ENCODE peak calls at places on chromosome 12, in eight cellular contexts. One of them, this sample, is unnamed.

GRCh38 chr12:121524196-121524930 is 56.5 kb downstream of the KDM2B start:
- DNase-seq in fibroblast of the aortic adventitia: no peak
- DNase-seq in activated CD8-positive, alpha-beta T cell treated with anti-CD3 and anti-CD28 coated beads for 36 hours: no peak
- DNase-seq in stomach: no peak
- DNase-seq in Calu3: no peak
- DNase-seq in CD4-positive, alpha-beta T cell: no peak
- DNase-seq in heart left ventricle: no peak
- DNase-seq in transverse colon: no peak
- DNase-seq in this sample: no peak

GRCh38 chr12:29754235-29755189 is 29.2 kb downstream of the TMTC1 start:
- DNase-seq in fibroblast of the aortic adventitia: peak; percentile 23
- DNase-seq in activated CD8-positive, alpha-beta T cell treated with anti-CD3 and anti-CD28 coated beads for 36 hours: no peak
- DNase-seq in stomach: no peak
- DNase-seq in Calu3: no peak
- DNase-seq in CD4-positive, alpha-beta T cell: no peak
- DNase-seq in heart left ventricle: no peak
- DNase-seq in transverse colon: no peak
- DNase-seq in this sample: no peak

GRCh38 chr12:52633383-52633782 is 15.0 kb upstream of the KRT73 start:
- DNase-seq in fibroblast of the aortic adventitia: no peak
- DNase-seq in activated CD8-positive, alpha-beta T cell treated with anti-CD3 and anti-CD28 coated beads for 36 hours: peak; percentile 34
- DNase-seq in stomach: no peak
- DNase-seq in Calu3: no peak
- DNase-seq in CD4-positive, alpha-beta T cell: no peak
- DNase-seq in heart left ventricle: no peak
- DNase-seq in transverse colon: no peak
- DNase-seq in this sample: no peak

GRCh38 chr12:253116-253831 is 9.4 kb downstream of the SLC6A13 start:
- DNase-seq in fibroblast of the aortic adventitia: no peak
- DNase-seq in activated CD8-positive, alpha-beta T cell treated with anti-CD3 and anti-CD28 coated beads for 36 hours: no peak
- DNase-seq in stomach: no peak
- DNase-seq in Calu3: no peak
- DNase-seq in CD4-positive, alpha-beta T cell: no peak
- DNase-seq in heart left ventricle: no peak
- DNase-seq in transverse colon: no peak
- DNase-seq in this sample: no peak

GRCh38 chr12:66662729-66663128 is 16.1 kb downstream of the GRIP1 start:
- DNase-seq in fibroblast of the aortic adventitia: peak; percentile 21
- DNase-seq in activated CD8-positive, alpha-beta T cell treated with anti-CD3 and anti-CD28 coated beads for 36 hours: no peak
- DNase-seq in stomach: no peak
- DNase-seq in Calu3: no peak
- DNase-seq in CD4-positive, alpha-beta T cell: no peak
- DNase-seq in heart left ventricle: no peak
- DNase-seq in transverse colon: no peak
- DNase-seq in this sample: no peak

GRCh38 chr12:67271976-67272375 is 2.8 kb downstream of the CAND1 start:
- DNase-seq in fibroblast of the aortic adventitia: peak; percentile 28
- DNase-seq in activated CD8-positive, alpha-beta T cell treated with anti-CD3 and anti-CD28 coated beads for 36 hours: no peak
- DNase-seq in stomach: no peak
- DNase-seq in Calu3: no peak
- DNase-seq in CD4-positive, alpha-beta T cell: no peak
- DNase-seq in heart left ventricle: no peak
- DNase-seq in transverse colon: no peak
- DNase-seq in this sample: no peak

GRCh38 chr12:770474-770873 is 18.1 kb downstream of the WNK1 start:
- DNase-seq in fibroblast of the aortic adventitia: no peak
- DNase-seq in activated CD8-positive, alpha-beta T cell treated with anti-CD3 and anti-CD28 coated beads for 36 hours: no peak
- DNase-seq in stomach: no peak
- DNase-seq in Calu3: no peak
- DNase-seq in CD4-positive, alpha-beta T cell: no peak
- DNase-seq in heart left ventricle: no peak
- DNase-seq in transverse colon: no peak
- DNase-seq in this sample: no peak

GRCh38 chr12:32039917-32040575 is 66.6 kb upstream of the BICD1 start:
- DNase-seq in fibroblast of the aortic adventitia: peak; percentile 19
- DNase-seq in activated CD8-positive, alpha-beta T cell treated with anti-CD3 and anti-CD28 coated beads for 36 hours: no peak
- DNase-seq in stomach: no peak
- DNase-seq in Calu3: no peak
- DNase-seq in CD4-positive, alpha-beta T cell: no peak
- DNase-seq in heart left ventricle: no peak
- DNase-seq in transverse colon: no peak
- DNase-seq in this sample: no peak

GRCh38 chr12:630656-631632 is 32.3 kb downstream of the NINJ2 start:
- DNase-seq in fibroblast of the aortic adventitia: no peak
- DNase-seq in activated CD8-positive, alpha-beta T cell treated with anti-CD3 and anti-CD28 coated beads for 36 hours: peak; percentile 82
- DNase-seq in stomach: peak; percentile 72
- DNase-seq in Calu3: no peak
- DNase-seq in CD4-positive, alpha-beta T cell: peak; percentile 59
- DNase-seq in heart left ventricle: peak; percentile 62
- DNase-seq in transverse colon: peak; percentile 84
- DNase-seq in this sample: peak; percentile 80

GRCh38 chr12:82527165-82527780 is 159.4 kb upstream of the TMTC2 start:
- DNase-seq in fibroblast of the aortic adventitia: peak; percentile 74
- DNase-seq in activated CD8-positive, alpha-beta T cell treated with anti-CD3 and anti-CD28 coated beads for 36 hours: peak; percentile 20
- DNase-seq in stomach: no peak
- DNase-seq in Calu3: peak; percentile 62
- DNase-seq in CD4-positive, alpha-beta T cell: no peak
- DNase-seq in heart left ventricle: no peak
- DNase-seq in transverse colon: peak; percentile 12
- DNase-seq in this sample: peak; percentile 34

GRCh38 chr12:51797301-51797700 is 51.2 kb downstream of the FIGNL2 start:
- DNase-seq in fibroblast of the aortic adventitia: no peak
- DNase-seq in activated CD8-positive, alpha-beta T cell treated with anti-CD3 and anti-CD28 coated beads for 36 hours: no peak
- DNase-seq in stomach: no peak
- DNase-seq in Calu3: no peak
- DNase-seq in CD4-positive, alpha-beta T cell: no peak
- DNase-seq in heart left ventricle: no peak
- DNase-seq in transverse colon: no peak
- DNase-seq in this sample: no peak

GRCh38 chr12:40615590-40615989 is 76.6 kb upstream of the CNTN1 start:
- DNase-seq in fibroblast of the aortic adventitia: no peak
- DNase-seq in activated CD8-positive, alpha-beta T cell treated with anti-CD3 and anti-CD28 coated beads for 36 hours: no peak
- DNase-seq in stomach: no peak
- DNase-seq in Calu3: no peak
- DNase-seq in CD4-positive, alpha-beta T cell: no peak
- DNase-seq in heart left ventricle: no peak
- DNase-seq in transverse colon: no peak
- DNase-seq in this sample: no peak

GRCh38 chr12:59005195-59005961 is 85.1 kb upstream of the LRIG3 start:
- DNase-seq in fibroblast of the aortic adventitia: peak; percentile 68
- DNase-seq in activated CD8-positive, alpha-beta T cell treated with anti-CD3 and anti-CD28 coated beads for 36 hours: no peak
- DNase-seq in stomach: no peak
- DNase-seq in Calu3: no peak
- DNase-seq in CD4-positive, alpha-beta T cell: no peak
- DNase-seq in heart left ventricle: no peak
- DNase-seq in transverse colon: no peak
- DNase-seq in this sample: no peak

GRCh38 chr12:131044760-131045381 is 91.2 kb downstream of the ADGRD1 start:
- DNase-seq in fibroblast of the aortic adventitia: no peak
- DNase-seq in activated CD8-positive, alpha-beta T cell treated with anti-CD3 and anti-CD28 coated beads for 36 hours: no peak
- DNase-seq in stomach: no peak
- DNase-seq in Calu3: no peak
- DNase-seq in CD4-positive, alpha-beta T cell: no peak
- DNase-seq in heart left ventricle: no peak
- DNase-seq in transverse colon: no peak
- DNase-seq in this sample: no peak

GRCh38 chr12:25438638-25439037 is 114.4 kb downstream of the LMNTD1 start:
- DNase-seq in fibroblast of the aortic adventitia: peak; percentile 43
- DNase-seq in activated CD8-positive, alpha-beta T cell treated with anti-CD3 and anti-CD28 coated beads for 36 hours: no peak
- DNase-seq in stomach: no peak
- DNase-seq in Calu3: no peak
- DNase-seq in CD4-positive, alpha-beta T cell: no peak
- DNase-seq in heart left ventricle: no peak
- DNase-seq in transverse colon: no peak
- DNase-seq in this sample: no peak

GRCh38 chr12:108381793-108382436 is 42.8 kb upstream of the CMKLR1 start:
- DNase-seq in fibroblast of the aortic adventitia: peak; percentile 3
- DNase-seq in activated CD8-positive, alpha-beta T cell treated with anti-CD3 and anti-CD28 coated beads for 36 hours: no peak
- DNase-seq in stomach: no peak
- DNase-seq in Calu3: peak; percentile 16
- DNase-seq in CD4-positive, alpha-beta T cell: no peak
- DNase-seq in heart left ventricle: no peak
- DNase-seq in transverse colon: no peak
- DNase-seq in this sample: no peak

GRCh38 chr12:131380961-131381705 is 329.8 kb upstream of the SFSWAP start:
- DNase-seq in fibroblast of the aortic adventitia: no peak
- DNase-seq in activated CD8-positive, alpha-beta T cell treated with anti-CD3 and anti-CD28 coated beads for 36 hours: no peak
- DNase-seq in stomach: no peak
- DNase-seq in Calu3: no peak
- DNase-seq in CD4-positive, alpha-beta T cell: no peak
- DNase-seq in heart left ventricle: no peak
- DNase-seq in transverse colon: no peak
- DNase-seq in this sample: no peak

GRCh38 chr12:72790273-72790672 is 518.1 kb downstream of the TRHDE start:
- DNase-seq in fibroblast of the aortic adventitia: no peak
- DNase-seq in activated CD8-positive, alpha-beta T cell treated with anti-CD3 and anti-CD28 coated beads for 36 hours: no peak
- DNase-seq in stomach: no peak
- DNase-seq in Calu3: no peak
- DNase-seq in CD4-positive, alpha-beta T cell: no peak
- DNase-seq in heart left ventricle: no peak
- DNase-seq in transverse colon: no peak
- DNase-seq in this sample: no peak

GRCh38 chr12:97943359-97943758 is 480.8 kb downstream of the RMST start:
- DNase-seq in fibroblast of the aortic adventitia: no peak
- DNase-seq in activated CD8-positive, alpha-beta T cell treated with anti-CD3 and anti-CD28 coated beads for 36 hours: no peak
- DNase-seq in stomach: no peak
- DNase-seq in Calu3: no peak
- DNase-seq in CD4-positive, alpha-beta T cell: no peak
- DNase-seq in heart left ventricle: no peak
- DNase-seq in transverse colon: no peak
- DNase-seq in this sample: no peak
- TF ChIP-seq CTCF in fibroblast of the aortic adventitia: no peak
- TF ChIP-seq CTCF in activated CD8-positive, alpha-beta T cell treated with anti-CD3 and anti-CD28 coated beads for 36 hours: no peak
- TF ChIP-seq CTCF in stomach: no peak
- TF ChIP-seq CTCF in Calu3: no peak
- TF ChIP-seq CTCF in CD4-positive, alpha-beta T cell: no peak
- TF ChIP-seq CTCF in heart left ventricle: no peak
- TF ChIP-seq CTCF in transverse colon: no peak
- TF ChIP-seq CTCF in this sample: no peak

DNA sequence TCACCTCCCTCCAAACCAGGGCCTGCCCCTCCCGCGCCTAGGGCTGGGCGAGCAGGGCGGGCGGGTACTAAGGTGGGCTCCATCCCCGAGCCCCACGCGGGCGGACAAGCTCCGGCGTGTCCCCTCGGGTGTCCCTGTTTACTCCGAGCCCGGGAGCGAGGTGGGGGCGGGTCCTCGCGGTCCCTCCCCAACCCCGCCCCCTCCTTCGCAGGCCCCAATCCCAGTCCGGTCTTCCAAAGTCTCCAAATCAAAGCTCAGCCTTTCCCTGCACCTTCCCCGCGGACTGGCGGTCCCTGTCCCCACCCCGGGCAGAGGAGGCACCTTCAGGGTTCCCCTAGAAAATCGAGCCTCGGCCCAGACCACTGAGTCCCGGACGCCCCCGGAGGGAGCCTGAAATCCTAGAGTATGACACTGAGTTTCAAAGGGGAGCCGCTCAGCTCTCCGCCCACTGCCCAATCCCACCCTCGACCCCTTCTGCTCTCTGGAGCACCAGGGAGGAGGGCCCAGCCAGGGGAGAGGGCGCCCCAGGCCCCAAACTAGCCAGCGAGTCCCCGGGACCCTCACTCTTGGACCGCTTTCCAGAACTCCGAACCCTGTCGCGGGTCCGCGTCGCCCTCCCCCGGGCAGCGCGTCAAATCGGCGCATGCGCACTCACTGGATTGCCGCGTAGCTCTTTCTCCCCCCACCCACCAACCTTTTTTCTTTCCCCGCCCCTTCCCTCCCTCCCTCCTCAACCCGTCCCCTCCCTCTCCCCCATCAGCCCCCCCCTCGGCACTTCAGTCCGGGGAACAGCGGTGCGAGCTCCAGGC is at the start of gene LRP1:
- DNase-seq in fibroblast of the aortic adventitia: peak; percentile 93
- DNase-seq in activated CD8-positive, alpha-beta T cell treated with anti-CD3 and anti-CD28 coated beads for 36 hours: peak; percentile 80
- DNase-seq in stomach: peak; percentile 83
- DNase-seq in Calu3: peak; percentile 79
- DNase-seq in CD4-positive, alpha-beta T cell: peak; percentile 80
- DNase-seq in heart left ventricle: peak; percentile 92
- DNase-seq in transverse colon: peak; percentile 88
- DNase-seq in this sample: peak; percentile 91
- TF ChIP-seq CTCF in fibroblast of the aortic adventitia: no peak
- TF ChIP-seq CTCF in activated CD8-positive, alpha-beta T cell treated with anti-CD3 and anti-CD28 coated beads for 36 hours: no peak
- TF ChIP-seq CTCF in stomach: no peak
- TF ChIP-seq CTCF in Calu3: no peak
- TF ChIP-seq CTCF in CD4-positive, alpha-beta T cell: no peak
- TF ChIP-seq CTCF in heart left ventricle: no peak
- TF ChIP-seq CTCF in transverse colon: no peak
- TF ChIP-seq CTCF in this sample: no peak

DNA sequence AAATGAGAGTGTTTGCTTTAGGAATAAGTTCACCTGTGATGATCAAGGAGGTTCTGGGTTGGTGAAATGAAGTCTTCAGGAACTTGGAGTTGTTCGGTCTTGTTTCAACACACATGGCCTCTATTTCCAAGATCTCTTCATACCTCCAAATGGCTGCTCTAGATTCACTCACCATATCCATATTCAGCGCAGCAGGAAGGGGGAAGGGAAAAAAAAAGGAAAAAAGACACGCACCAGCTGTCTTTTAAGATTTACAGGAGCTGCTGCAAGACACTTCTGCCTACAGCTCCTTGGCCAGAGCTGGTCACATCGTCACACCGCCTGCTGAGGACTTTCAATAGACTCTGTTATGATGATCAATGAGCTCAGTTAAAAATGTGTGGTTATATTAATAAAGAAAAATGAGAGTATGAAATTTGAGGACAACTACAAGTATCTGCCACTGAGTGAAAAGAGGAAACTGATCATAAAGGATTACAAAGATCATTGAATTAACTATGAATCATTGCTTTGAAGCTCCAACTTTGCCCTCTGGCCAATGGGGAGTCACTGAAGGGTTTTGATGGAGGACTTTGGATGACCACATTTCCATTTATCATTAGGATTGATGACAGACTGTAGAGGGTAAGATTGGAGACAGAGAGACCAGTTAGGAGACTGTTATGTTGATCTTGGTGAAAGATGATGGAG is 182.1 kb upstream of the HMGA2 start:
- DNase-seq in fibroblast of the aortic adventitia: no peak
- DNase-seq in activated CD8-positive, alpha-beta T cell treated with anti-CD3 and anti-CD28 coated beads for 36 hours: no peak
- DNase-seq in stomach: no peak
- DNase-seq in Calu3: no peak
- DNase-seq in CD4-positive, alpha-beta T cell: no peak
- DNase-seq in heart left ventricle: no peak
- DNase-seq in transverse colon: no peak
- DNase-seq in this sample: no peak
- TF ChIP-seq CTCF in fibroblast of the aortic adventitia: no peak
- TF ChIP-seq CTCF in activated CD8-positive, alpha-beta T cell treated with anti-CD3 and anti-CD28 coated beads for 36 hours: no peak
- TF ChIP-seq CTCF in stomach: no peak
- TF ChIP-seq CTCF in Calu3: no peak
- TF ChIP-seq CTCF in CD4-positive, alpha-beta T cell: no peak
- TF ChIP-seq CTCF in heart left ventricle: no peak
- TF ChIP-seq CTCF in transverse colon: no peak
- TF ChIP-seq CTCF in this sample: no peak

DNA sequence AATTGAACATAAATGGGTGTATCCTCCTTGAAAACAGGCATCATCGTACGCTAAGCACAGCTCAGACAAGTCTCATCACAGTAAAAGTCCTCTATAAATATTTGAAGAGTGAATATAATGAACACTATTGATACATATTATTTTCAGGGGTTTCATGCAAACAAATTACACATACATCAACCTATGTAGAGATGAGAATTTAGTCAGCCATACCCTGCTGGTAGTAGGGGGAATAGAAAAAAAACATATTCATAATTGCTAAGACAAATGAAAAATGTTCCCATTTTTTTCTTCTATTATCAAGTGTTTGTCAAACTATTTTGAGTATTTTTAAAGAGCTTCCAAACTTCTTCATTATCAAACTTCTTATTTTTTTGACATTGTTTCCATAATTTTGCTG is 205.6 kb upstream of the SOX5 start:
- DNase-seq in fibroblast of the aortic adventitia: no peak
- DNase-seq in activated CD8-positive, alpha-beta T cell treated with anti-CD3 and anti-CD28 coated beads for 36 hours: no peak
- DNase-seq in stomach: no peak
- DNase-seq in Calu3: no peak
- DNase-seq in CD4-positive, alpha-beta T cell: no peak
- DNase-seq in heart left ventricle: no peak
- DNase-seq in transverse colon: no peak
- DNase-seq in this sample: no peak
- TF ChIP-seq CTCF in fibroblast of the aortic adventitia: no peak
- TF ChIP-seq CTCF in activated CD8-positive, alpha-beta T cell treated with anti-CD3 and anti-CD28 coated beads for 36 hours: no peak
- TF ChIP-seq CTCF in stomach: no peak
- TF ChIP-seq CTCF in Calu3: no peak
- TF ChIP-seq CTCF in CD4-positive, alpha-beta T cell: no peak
- TF ChIP-seq CTCF in heart left ventricle: no peak
- TF ChIP-seq CTCF in transverse colon: no peak
- TF ChIP-seq CTCF in this sample: no peak